ENCODE peak calls at places on chromosome 14, in six cellular contexts. E, N, S, R, H and L are unnamed samples.
A peak's percentile ranks its signal among the peaks of the same experiment; 100 is the strongest.

GRCh38 chr14:73295198-73295796 is 58.0 kb downstream of the PAPLN start:
- DNase-seq in S (no peak), H (peak; percentile 71), N (peak; percentile 33), E (peak; percentile 27), R (no peak), L (no peak)

GRCh38 chr14:54562334-54562733 is 4.6 kb upstream of the SAMD4A start:
- DNase-seq in E (no peak), N (no peak), R (no peak), S (no peak), H (no peak), L (no peak)

GRCh38 chr14:90555126-90556049 is 158.6 kb downstream of the CALM1 start:
- DNase-seq in S (no peak), H (no peak), R (no peak), N (no peak), E (no peak), L (no peak)

GRCh38 chr14:100607611-100607956 is 20.4 kb upstream of the BEGAIN start:
- DNase-seq in S (no peak), N (no peak), E (no peak), R (peak; percentile 3), H (no peak), L (no peak)

GRCh38 chr14:101480022-101480746 is 81.1 kb upstream of the DIO3 start:
- DNase-seq in E (no peak), S (peak; percentile 15), N (no peak), R (no peak), H (no peak), L (no peak)

GRCh38 chr14:29242755-29243340 is 476.3 kb downstream of the FOXG1 start:
- DNase-seq in N (no peak), H (peak; percentile 47), R (no peak), S (no peak), E (no peak), L (no peak)

GRCh38 chr14:100593751-100594624 is 6.8 kb upstream of the BEGAIN start:
- DNase-seq in N (no peak), E (no peak), R (no peak), H (no peak), S (no peak), L (no peak)

GRCh38 chr14:59511916-59512530 is 27.7 kb downstream of the JKAMP start:
- DNase-seq in N (no peak), H (peak; percentile 8), R (peak; percentile 16), S (no peak), E (no peak), L (peak; percentile 4)

GRCh38 chr14:77849711-77850110 is 49.8 kb downstream of the ADCK1 start:
- DNase-seq in E (no peak), R (no peak), H (no peak), N (peak; percentile 29), S (no peak), L (no peak)

GRCh38 chr14:67599698-67600561 is at the start of gene PIGH:
- DNase-seq in E (peak; percentile 83), H (peak; percentile 88), N (peak; percentile 69), S (peak; percentile 92), R (peak; percentile 95), L (peak; percentile 90)

GRCh38 chr14:90630407-90630806 is 185.8 kb downstream of the TTC7B start:
- DNase-seq in N (no peak), R (no peak), S (no peak), E (no peak), H (no peak), L (no peak)

GRCh38 chr14:89146291-89146690 is 270.7 kb downstream of the FOXN3 start:
- DNase-seq in R (no peak), N (no peak), H (no peak), E (no peak), S (no peak), L (no peak)

GRCh38 chr14:94582851-94583250 is 1.6 kb downstream of the SERPINA5 start:
- DNase-seq in H (no peak), S (no peak), E (peak; percentile 41), N (no peak), R (no peak), L (no peak)

GRCh38 chr14:89013098-89013504 is 188.7 kb downstream of the TTC8 start:
- DNase-seq in S (peak; percentile 44), E (peak; percentile 90), N (peak; percentile 50), H (peak; percentile 6), R (peak; percentile 79), L (no peak)

GRCh38 chr14:91752956-91753355 is 21.1 kb upstream of the CATSPERB start:
- DNase-seq in S (no peak), E (no peak), R (no peak), H (no peak), N (no peak), L (no peak)

GRCh38 chr14:37599527-37600368 is 4.3 kb downstream of the TTC6 start:
- DNase-seq in N (no peak), E (no peak), S (no peak), R (no peak), H (no peak), L (no peak)

GRCh38 chr14:94036328-94037167 is 10.4 kb downstream of the OTUB2 start:
- DNase-seq in H (peak; percentile 69), S (peak; percentile 78), N (peak; percentile 64), R (peak; percentile 81), E (peak; percentile 73), L (peak; percentile 78)

GRCh38 chr14:81105378-81105777 is 115.4 kb downstream of the GTF2A1 start:
- DNase-seq in R (no peak), N (no peak), E (no peak), H (no peak), S (no peak), L (no peak)

GRCh38 chr14:23567186-23568020 is at the start of gene AP1G2:
- DNase-seq in H (peak; percentile 49), S (peak; percentile 93), R (peak; percentile 96), E (peak; percentile 97), N (peak; percentile 73), L (peak; percentile 85)
- TF ChIP-seq POLR2A in H (peak; percentile 75), S (no peak), R (peak; percentile 91), E (no peak), N (peak; percentile 84), L (peak; percentile 62)

GRCh38 chr14:75439989-75440388 is 12.2 kb downstream of the JDP2 start:
- DNase-seq in R (peak; percentile 50), E (no peak), N (no peak), H (no peak), S (no peak), L (no peak)
- TF ChIP-seq POLR2AphosphoS5 in R (no peak), E (no peak), N (no peak), H (no peak), S (no peak), L (no peak)

GRCh38 chr14:20458031-20458789 is 3.0 kb downstream of the PIP4P1 start:
- DNase-seq in E (no peak), R (no peak), N (no peak), H (no peak), S (no peak), L (no peak)

GRCh38 chr14:20456971-20457370 is 1.9 kb downstream of the APEX1 start:
- DNase-seq in N (no peak), S (no peak), E (no peak), H (no peak), R (no peak), L (no peak)

GRCh38 chr14:20460458-20461229 is 590 bp downstream of the PIP4P1 start:
- DNase-seq in R (peak; percentile 81), E (no peak), H (peak; percentile 11), S (peak; percentile 68), N (no peak), L (no peak)

GRCh38 chr14:20455355-20456300 is 602 bp downstream of the APEX1 start:
- DNase-seq in E (no peak), H (no peak), S (peak; percentile 27), N (no peak), R (no peak), L (no peak)

GRCh38 chr14:20461230-20462141 is at the start of gene PIP4P1:
- DNase-seq in S (peak; percentile 99), E (peak; percentile 100), R (peak; percentile 98), N (peak; percentile 100), H (peak; percentile 100), L (peak; percentile 73)
- TF ChIP-seq POLR2A in S (no peak), E (peak; percentile 85), R (peak; percentile 76), N (peak; percentile 94), H (peak; percentile 35), L (peak; percentile 83)

GRCh38 chr14:50489851-50490250 is 42.5 kb downstream of the MAP4K5 start:
- DNase-seq in R (no peak), E (no peak), H (no peak), N (no peak), S (no peak), L (no peak)
- TF ChIP-seq POLR2AphosphoS5 in R (no peak), E (no peak), H (no peak), N (no peak), S (no peak), L (no peak)

GRCh38 chr14:44961730-44962572 is at the start of the genes KLHL28 and TOGARAM1:
- DNase-seq in R (peak; percentile 98), S (peak; percentile 98), E (peak; percentile 100), N (peak; percentile 98), H (peak; percentile 100), L (peak; percentile 69)

GRCh38 chr14:44960646-44961045 is 1.1 kb downstream of the KLHL28 start:
- DNase-seq in E (no peak), H (no peak), N (no peak), S (no peak), R (no peak), L (no peak)

GRCh38 chr14:44960146-44960545 is 1.6 kb downstream of the KLHL28 start:
- DNase-seq in E (no peak), R (no peak), H (peak; percentile 11), N (no peak), S (no peak), L (no peak)

GRCh38 chr14:44961151-44961729 is 507 bp downstream of the KLHL28 start:
- DNase-seq in R (peak; percentile 72), N (no peak), H (peak; percentile 59), S (peak; percentile 51), E (no peak), L (peak; percentile 8)

DNA sequence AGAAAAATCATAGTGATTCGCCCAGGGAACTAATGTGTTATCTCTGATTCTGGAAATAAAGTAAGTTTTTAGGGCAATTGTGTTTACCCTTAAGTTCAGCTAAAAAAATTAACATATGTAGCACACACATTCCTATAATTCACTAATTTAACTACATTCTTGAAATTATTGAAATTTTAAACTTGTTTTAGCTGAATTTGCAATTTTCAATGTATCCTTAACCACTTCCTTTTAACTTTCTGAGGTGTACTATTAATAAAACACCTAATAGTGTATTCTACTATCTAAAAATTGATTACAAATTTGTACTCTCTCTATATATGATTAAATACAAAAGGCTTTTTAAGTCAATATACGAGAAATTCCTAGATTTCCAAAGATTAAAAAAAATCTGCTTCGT is 2.2 kb downstream of the KLHL28 start:
- DNase-seq in S (no peak), H (no peak), R (no peak), N (no peak), E (no peak), L (no peak)
- TF ChIP-seq POLR2A in S (no peak), H (no peak), R (no peak), N (no peak), E (no peak), L (no peak)